ENCODE peak calls at places on chromosomes 2 and 18, in six cellular contexts. C is EH; E is stomach; U is central memory CD4-positive, alpha-beta T cell; L is T-helper 9 cell; Q is NCI-H345. W is an unnamed sample.

GRCh38 chr2:45281311-45281710 is 272.1 kb upstream of the SIX2 start:
- DNase-seq in C (no peak), E (no peak), U (no peak), L (no peak), Q (no peak), W (no peak)

GRCh38 chr2:98713332-98714015 is 17.5 kb downstream of the MGAT4A start:
- DNase-seq in C (no peak), E (no peak), U (no peak), L (no peak), Q (no peak), W (no peak)

GRCh38 chr2:19140463-19141208 is 217.8 kb downstream of the OSR1 start:
- DNase-seq in C (peak), E (no peak), U (no peak), L (no peak), Q (no peak), W (no peak)

GRCh38 chr2:228329279-228329678 is 147.8 kb upstream of the SPHKAP start:
- DNase-seq in C (no peak), E (no peak), U (no peak), L (no peak), Q (no peak), W (no peak)

GRCh38 chr2:38279201-38279600 is 97.9 kb downstream of the ATL2 start:
- DNase-seq in C (peak), E (no peak), U (no peak), L (no peak), Q (no peak), W (no peak)

GRCh38 chr2:240917684-240918257 is 11.6 kb downstream of the CROCC2 start:
- DNase-seq in C (peak), E (no peak), U (no peak), L (no peak), Q (no peak), W (no peak)

GRCh38 chr18:46226461-46226860 is 122.3 kb downstream of the HAUS1 start:
- DNase-seq in C (peak), E (no peak), U (no peak), L (no peak), Q (no peak), W (no peak)

GRCh38 chr2:221590861-221591260 is 18.8 kb upstream of the EPHA4 start:
- DNase-seq in C (no peak), E (no peak), U (no peak), L (no peak), Q (no peak), W (no peak)

GRCh38 chr2:169162613-169163012 is 93.2 kb downstream of the DHRS9 start:
- DNase-seq in C (no peak), E (no peak), U (no peak), L (no peak), Q (no peak), W (no peak)

W was measured in memory B cell.